ENCODE peak calls at places on chromosome 10, in six cellular contexts. D is stimulated activated CD4-positive, alpha-beta T cell treated with anti-CD3 and anti-CD28 coated beads, Interleukin-2, amount 100 ng/mL, for 4 hours; U is neural crest cell; E is fibroblast of mammary gland; Z is T-helper 9 cell; Q is SJSA1. T is an unnamed sample.

GRCh38 chr10:82266438-82266837 is 391.4 kb downstream of the NRG3 start:
- DNase-seq in Z (no peak), Q (no peak), U (no peak), E (peak), D (no peak), T (no peak)

GRCh38 chr10:113414481-113414990 is 138.3 kb upstream of the HABP2 start:
- DNase-seq in D (no peak), E (peak), U (no peak), Q (no peak), Z (no peak), T (no peak)

GRCh38 chr10:97011397-97011796 is 174.4 kb downstream of the SLIT1 start:
- DNase-seq in E (no peak), U (no peak), Q (no peak), D (no peak), Z (no peak), T (no peak)

GRCh38 chr10:100654835-100655759 is 90.3 kb upstream of the PAX2 start:
- DNase-seq in E (no peak), Q (no peak), D (no peak), U (no peak), Z (no peak), T (no peak)

GRCh38 chr10:104824378-104825006 is 183.4 kb downstream of the SORCS3 start:
- DNase-seq in U (peak), Q (no peak), Z (no peak), E (peak), D (no peak), T (no peak)

GRCh38 chr10:117544729-117545140 is 2.2 kb downstream of the EMX2 start:
- DNase-seq in D (no peak), U (no peak), Z (no peak), Q (no peak), E (no peak), T (no peak)

GRCh38 chr10:92839191-92840085 is 8.9 kb upstream of the EXOC6 start:
- DNase-seq in E (peak), Q (no peak), D (no peak), U (peak), Z (peak), T (peak)

GRCh38 chr10:77034795-77035194 is 602.8 kb downstream of the KCNMA1 start:
- DNase-seq in E (no peak), D (no peak), U (no peak), Z (no peak), Q (no peak), T (no peak)

GRCh38 chr10:4596951-4597350 is 229.1 kb upstream of the AKR1E2 start:
- DNase-seq in U (no peak), Z (no peak), D (no peak), Q (no peak), E (no peak), T (no peak)

GRCh38 chr10:72319416-72320254 is 35.1 kb downstream of the DNAJB12 start:
- DNase-seq in Q (peak), E (peak), U (peak), D (peak), Z (peak), T (peak)

GRCh38 chr10:91034494-91035157 is 113.7 kb upstream of the ANKRD1 start:
- DNase-seq in E (peak), U (no peak), Q (peak), D (no peak), Z (no peak), T (no peak)

GRCh38 chr10:69222157-69223027 is 2.3 kb downstream of the HKDC1 start:
- DNase-seq in Q (no peak), Z (peak), E (peak), D (peak), U (peak), T (peak)

GRCh38 chr10:99742701-99743100 is 10.7 kb downstream of the CUTC start:
- DNase-seq in Q (peak), E (peak), U (no peak), D (no peak), Z (no peak), T (no peak)

GRCh38 chr10:113474756-113475155 is 78.1 kb upstream of the HABP2 start:
- DNase-seq in E (no peak), Z (no peak), Q (no peak), U (no peak), D (no peak), T (no peak)

GRCh38 chr10:53013201-53013808 is 240.7 kb upstream of the MBL2 start:
- DNase-seq in U (no peak), D (no peak), Q (no peak), E (no peak), Z (no peak), T (no peak)

GRCh38 chr10:112716076-112716475 is 234.0 kb upstream of the TCF7L2 start:
- DNase-seq in Q (no peak), Z (no peak), D (no peak), E (no peak), U (no peak), T (no peak)

GRCh38 chr10:124053971-124054370 is 39.4 kb downstream of the CHST15 start:
- DNase-seq in Q (no peak), D (no peak), E (peak), Z (no peak), U (no peak), T (no peak)

GRCh38 chr10:108204528-108205313 is 1040.2 kb upstream of the SORCS1 start:
- DNase-seq in U (peak), Q (no peak), D (no peak), Z (no peak), E (peak), T (no peak)

GRCh38 chr10:33174674-33175073 is 159.8 kb downstream of the NRP1 start:
- DNase-seq in E (peak), D (no peak), Q (no peak), Z (no peak), U (no peak), T (no peak)

GRCh38 chr10:13659887-13660544 is 73.3 kb downstream of the PRPF18 start:
- DNase-seq in D (peak), Z (peak), E (peak), Q (peak), U (peak), T (peak)

GRCh38 chr10:121573541-121573941 is 24.7 kb downstream of the FGFR2 start:
- DNase-seq in D (no peak), Z (no peak), U (no peak), E (no peak), Q (no peak), T (no peak)

GRCh38 chr10:122237326-122237725 is 33.8 kb upstream of the BTBD16 start:
- DNase-seq in D (no peak), U (no peak), E (no peak), Z (no peak), Q (no peak), T (no peak)

GRCh38 chr10:84523509-84523908 is 195.1 kb downstream of the CCSER2 start:
- DNase-seq in D (no peak), Q (no peak), Z (no peak), U (no peak), E (peak), T (no peak)

T was measured in activated effector memory CD4-positive, alpha-beta T cell treated with Interleukin-2 at 50 U/mL for 16 hours.